ENCODE peak calls at places on chromosome 2, in eight cellular contexts. Z, M, V, A, Y, S, P and K are unnamed samples. For H3K27me3, the result is how much of the 10 kb centered on the place peaks cover.

GRCh38 chr2:177338177-177338721 is 54.3 kb upstream of the AGPS start:
- DNase-seq in Z (no peak), M (peak), V (no peak), A (no peak), Y (no peak), S (no peak), P (no peak), K (no peak)

GRCh38 chr2:128073278-128073677 is 17.7 kb upstream of the UGGT1 start:
- DNase-seq in Z (no peak), M (no peak), V (no peak), A (no peak), Y (no peak), S (no peak), P (no peak), K (no peak)

GRCh38 chr2:70083344-70084156 is 3.7 kb upstream of the PCBP1 start:
- DNase-seq in Z (no peak), M (peak), V (no peak), A (no peak), Y (no peak), S (no peak), P (no peak), K (no peak)

GRCh38 chr2:69645026-69645425 is 1.5 kb upstream of the AAK1 start:
- DNase-seq in Z (peak), M (no peak), V (no peak), A (peak), Y (no peak), S (no peak), P (no peak), K (peak)

GRCh38 chr2:94990956-94991355 is 34.6 kb upstream of the MAL start:
- DNase-seq in Z (no peak), M (no peak), V (no peak), A (no peak), Y (no peak), S (no peak), P (no peak), K (no peak)

GRCh38 chr2:231425811-231426703 is 30.5 kb downstream of the B3GNT7 start:
- DNase-seq in Z (no peak), M (no peak), V (no peak), A (no peak), Y (no peak), S (no peak), P (no peak), K (peak)

GRCh38 chr2:176079851-176080539 is 3.8 kb downstream of the EVX2 start:
- DNase-seq in Z (peak), M (peak), V (peak), A (no peak), Y (peak), S (peak), P (peak), K (no peak)

GRCh38 chr2:72989770-72990556 is 72.6 kb downstream of the EMX1 start:
- DNase-seq in Z (no peak), M (peak), V (peak), A (no peak), Y (peak), S (no peak), P (no peak), K (no peak)

GRCh38 chr2:157940024-157940423 is 63.9 kb upstream of the ACVR1 start:
- DNase-seq in Z (no peak), M (peak), V (no peak), A (no peak), Y (no peak), S (no peak), P (no peak), K (no peak)

GRCh38 chr2:26534865-26535662 is 57.1 kb upstream of the OTOF start:
- DNase-seq in Z (no peak), M (no peak), V (no peak), A (no peak), Y (no peak), S (no peak), P (no peak), K (no peak)

GRCh38 chr2:201357216-201357615 is at the start of gene FLACC1:
- DNase-seq in Z (peak), M (peak), V (no peak), A (no peak), Y (no peak), S (peak), P (no peak), K (no peak)

GRCh38 chr2:128623776-128624424 is 305.2 kb upstream of the HS6ST1 start:
- DNase-seq in Z (no peak), M (peak), V (no peak), A (no peak), Y (no peak), S (no peak), P (no peak), K (no peak)

GRCh38 chr2:44676379-44676778 is 265.1 kb upstream of the SIX3 start:
- DNase-seq in Z (no peak), M (no peak), V (no peak), A (no peak), Y (no peak), S (no peak), P (no peak), K (no peak)

GRCh38 chr2:151946856-151947523 is 118.8 kb upstream of the ARL5A start:
- DNase-seq in Z (peak), M (peak), V (no peak), A (no peak), Y (peak), S (peak), P (peak), K (peak)

GRCh38 chr2:3424171-3424795 is 44.8 kb downstream of the TRAPPC12 start:
- DNase-seq in Z (no peak), M (no peak), V (no peak), A (no peak), Y (no peak), S (no peak), P (no peak), K (no peak)

GRCh38 chr2:17375262-17375661 is 143.0 kb downstream of the RAD51AP2 start:
- DNase-seq in Z (peak), M (peak), V (no peak), A (no peak), Y (no peak), S (no peak), P (no peak), K (no peak)

GRCh38 chr2:129766594-129766993 is 212.9 kb upstream of the RAB6C start:
- DNase-seq in Z (no peak), M (no peak), V (no peak), A (no peak), Y (no peak), S (no peak), P (no peak), K (no peak)

GRCh38 chr2:191846787-191847620 is at the start of gene CAVIN2:
- DNase-seq in Z (no peak), M (peak), V (peak), A (no peak), Y (no peak), S (peak), P (no peak), K (no peak)

GRCh38 chr2:100903534-100904258 is 83.8 kb downstream of the NPAS2 start:
- DNase-seq in Z (no peak), M (peak), V (no peak), A (no peak), Y (no peak), S (peak), P (no peak), K (no peak)

GRCh38 chr2:217622205-217622621 is 380.6 kb downstream of the TNS1 start:
- DNase-seq in Z (no peak), M (peak), V (no peak), A (no peak), Y (peak), S (peak), P (no peak), K (no peak)

GRCh38 chr2:69253033-69253535 is 133.9 kb downstream of the GFPT1 start:
- DNase-seq in Z (no peak), M (peak), V (no peak), A (no peak), Y (no peak), S (no peak), P (no peak), K (no peak)

GRCh38 chr2:71528749-71529148 is 75.4 kb downstream of the DYSF start:
- DNase-seq in Z (no peak), M (no peak), V (no peak), A (no peak), Y (no peak), S (no peak), P (no peak), K (no peak)

GRCh38 chr2:2232167-2232566 is 98.9 kb downstream of the MYT1L start:
- DNase-seq in Z (no peak), M (no peak), V (no peak), A (no peak), Y (no peak), S (no peak), P (peak), K (no peak)

DNA sequence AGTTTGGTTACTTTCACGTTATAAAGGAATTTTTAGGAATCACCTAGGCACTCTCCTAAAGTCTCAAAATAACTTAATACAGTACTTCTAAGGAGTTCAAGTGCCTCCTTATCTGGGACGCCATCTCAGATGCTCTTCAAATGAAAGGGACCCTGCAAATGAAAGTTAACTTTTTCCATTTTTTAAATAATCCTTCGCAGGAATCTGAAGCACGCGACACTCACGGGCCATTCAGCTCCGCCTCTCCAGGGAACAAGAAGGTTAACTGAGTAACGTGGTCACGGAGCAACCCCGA is 537 bp upstream of the ZC3H15 start:
- DNase-seq in Z (no peak), M (no peak), V (no peak), A (no peak), Y (no peak), S (no peak), P (no peak), K (no peak)
- H3K27ac ChIP-seq in Z (peak), M (peak), V (peak), A (peak), Y (peak), S (peak), P (peak), K (peak)

GRCh38 chr2:234425923-234426603 is 70.8 kb downstream of the ARL4C start:
- DNase-seq in Z (no peak), M (no peak), V (no peak), A (peak), Y (no peak), S (no peak), P (no peak), K (peak)
- H3K4me3 ChIP-seq in Z (no peak), M (no peak), V (no peak), A (peak), Y (no peak), S (no peak), P (no peak), K (peak)

DNA sequence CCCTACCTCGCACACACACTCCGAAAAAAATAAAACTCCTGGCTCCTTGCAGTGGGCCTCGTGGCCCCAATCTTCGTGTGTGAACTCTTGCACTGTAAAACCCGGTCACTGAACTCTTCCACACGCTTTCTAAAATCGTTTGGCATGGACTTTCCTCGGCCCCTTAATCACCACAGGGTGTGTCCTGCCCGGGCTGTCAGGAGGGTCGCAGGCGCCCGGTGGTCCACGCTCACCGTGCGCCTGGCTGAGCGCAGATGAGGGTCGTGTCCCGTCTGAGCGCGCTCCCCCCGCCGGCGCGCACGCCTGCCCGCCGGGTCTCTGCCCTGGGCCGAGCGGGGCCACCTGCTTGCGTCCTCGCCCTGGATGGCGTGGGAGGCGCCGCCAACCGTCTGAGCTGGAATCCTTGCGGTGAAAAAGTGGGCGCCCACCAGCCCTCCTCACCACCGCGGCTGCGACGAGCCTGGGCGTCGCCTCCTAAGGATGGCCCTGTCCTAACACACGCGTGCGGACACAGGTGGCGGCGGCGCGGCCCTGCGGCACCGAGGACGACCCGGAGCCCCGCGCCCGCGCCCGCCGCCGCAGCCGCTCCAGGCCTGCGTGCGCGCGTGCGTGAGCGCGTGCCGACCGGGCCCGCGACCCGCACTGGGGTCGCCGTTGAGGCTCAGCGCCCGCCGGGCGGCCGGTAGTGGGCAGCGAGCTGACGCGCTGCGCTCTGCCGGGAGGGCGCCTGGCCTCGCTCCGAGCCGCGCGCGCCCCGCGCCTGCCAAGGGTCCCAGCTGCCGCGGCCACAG is 126.5 kb downstream of the ARHGEF4 start:
- DNase-seq in Z (peak), M (no peak), V (no peak), A (no peak), Y (peak), S (peak), P (no peak), K (no peak)
- H3K27me3 ChIP-seq in Z (half or more), M (under half), V (half or more), A (under half), Y (under half), S (half or more), P (under half), K (under half)

GRCh38 chr2:238863231-238863630 is 15.3 kb downstream of the TWIST2 start:
- DNase-seq in Z (no peak), M (no peak), V (no peak), A (no peak), Y (no peak), S (no peak), P (no peak), K (no peak)
- H3K27ac ChIP-seq in Z (no peak), M (peak), V (no peak), A (no peak), Y (no peak), S (no peak), P (no peak), K (no peak)

GRCh38 chr2:15170068-15170775 is 390.9 kb downstream of the NBAS start:
- DNase-seq in Z (no peak), M (peak), V (no peak), A (no peak), Y (no peak), S (no peak), P (no peak), K (no peak)
- H3K4me3 ChIP-seq in Z (no peak), M (no peak), V (no peak), A (no peak), Y (no peak), S (no peak), P (no peak), K (no peak)

GRCh38 chr2:113027691-113028090 is 22.4 kb downstream of the IL36A start:
- DNase-seq in Z (no peak), M (no peak), V (no peak), A (no peak), Y (no peak), S (no peak), P (no peak), K (no peak)
- H3K27me3 ChIP-seq in Z (under half), M (under half), V (under half), A (under half), Y (under half), S (under half), P (under half), K (under half)

GRCh38 chr2:9238927-9239326 is 32.3 kb downstream of the ASAP2 start:
- DNase-seq in Z (no peak), M (no peak), V (no peak), A (no peak), Y (no peak), S (peak), P (no peak), K (no peak)
- H3K27ac ChIP-seq in Z (no peak), M (no peak), V (peak), A (no peak), Y (peak), S (no peak), P (no peak), K (no peak)

GRCh38 chr2:232931636-232932035 is 61.6 kb downstream of the SNORC start:
- DNase-seq in Z (no peak), M (peak), V (no peak), A (no peak), Y (no peak), S (no peak), P (no peak), K (no peak)
- H3K4me3 ChIP-seq in Z (no peak), M (no peak), V (no peak), A (no peak), Y (no peak), S (no peak), P (no peak), K (no peak)